ENCODE peak calls at places on chromosomes 3 and 15, in five cellular contexts. K is ecto neural progenitor cell; J is cardiac muscle cell; P is NCI-H187; X is Jurkat, Clone E6-1. N is an unnamed sample.

GRCh38 chr3:14379842-14380241 is 22.6 kb upstream of the SLC6A6 start:
- DNase-seq in K (no peak), J (no peak), P (no peak), X (no peak), N (peak)

GRCh38 chr15:62083168-62084154 is 16.7 kb downstream of the C2CD4A start:
- DNase-seq in K (no peak), J (no peak), P (no peak), X (no peak), N (no peak)

GRCh38 chr15:72086010-72086697 is 31.8 kb downstream of the MYO9A start:
- DNase-seq in K (no peak), J (no peak), P (no peak), X (no peak), N (no peak)

GRCh38 chr15:42194502-42194901 is 13.6 kb downstream of the VPS39 start:
- DNase-seq in K (no peak), J (no peak), P (no peak), X (no peak), N (no peak)

GRCh38 chr3:193859195-193859594 is 266.2 kb downstream of the OPA1 start:
- DNase-seq in K (no peak), J (no peak), P (no peak), X (no peak), N (no peak)

GRCh38 chr3:194879991-194880939 is 194.6 kb downstream of the FAM43A start:
- DNase-seq in K (peak), J (no peak), P (no peak), X (no peak), N (peak)

GRCh38 chr3:144229973-144230372 is 258.4 kb downstream of the DIPK2A start:
- DNase-seq in K (no peak), J (no peak), P (no peak), X (no peak), N (no peak)

GRCh38 chr3:17891139-17891850 is 148.9 kb upstream of the TBC1D5 start:
- DNase-seq in K (no peak), J (no peak), P (no peak), X (no peak), N (no peak)

GRCh38 chr15:61483599-61483998 is 254.5 kb upstream of the RORA start:
- DNase-seq in K (no peak), J (no peak), P (no peak), X (no peak), N (no peak)

GRCh38 chr3:65398953-65399352 is 639.8 kb downstream of the MAGI1 start:
- DNase-seq in K (no peak), J (no peak), P (no peak), X (no peak), N (no peak)

GRCh38 chr3:5052247-5052646 is 69.8 kb upstream of the ARL8B start:
- DNase-seq in K (no peak), J (no peak), P (no peak), X (no peak), N (no peak)

GRCh38 chr3:24069045-24069444 is 124.0 kb downstream of the NR1D2 start:
- DNase-seq in K (no peak), J (no peak), P (no peak), X (no peak), N (peak)

GRCh38 chr3:187744169-187745151 is 808 bp downstream of the BCL6 start:
- DNase-seq in K (peak), J (peak), P (peak), X (no peak), N (peak)

GRCh38 chr3:160486459-160486869 is 36.9 kb upstream of the TRIM59 start:
- DNase-seq in K (no peak), J (peak), P (no peak), X (peak), N (peak)

GRCh38 chr3:104939196-104939595 is 427.5 kb upstream of the ALCAM start:
- DNase-seq in K (no peak), J (no peak), P (no peak), X (no peak), N (no peak)

GRCh38 chr3:33716227-33716626 is 1.8 kb downstream of the CLASP2 start:
- DNase-seq in K (no peak), J (no peak), P (no peak), X (no peak), N (no peak)

GRCh38 chr3:124491875-124492274 is 238.4 kb upstream of the UMPS start:
- DNase-seq in K (no peak), J (no peak), P (no peak), X (no peak), N (no peak)

GRCh38 chr3:28553175-28553574 is 204.6 kb upstream of the AZI2 start:
- DNase-seq in K (no peak), J (no peak), P (no peak), X (no peak), N (no peak)

GRCh38 chr3:54146383-54147239 is 24.3 kb downstream of the CACNA2D3 start:
- DNase-seq in K (peak), J (peak), P (peak), X (no peak), N (peak)

GRCh38 chr3:165383381-165383780 is 187.2 kb upstream of the SLITRK3 start:
- DNase-seq in K (no peak), J (no peak), P (no peak), X (no peak), N (no peak)

GRCh38 chr3:160226026-160226739 is 961 bp downstream of the C3orf80 start:
- DNase-seq in K (peak), J (peak), P (no peak), X (no peak), N (peak)

GRCh38 chr3:107674371-107674770 is 151.6 kb downstream of the BBX start:
- DNase-seq in K (no peak), J (no peak), P (no peak), X (no peak), N (no peak)

GRCh38 chr15:65249641-65250040 is 37.0 kb downstream of the PARP16 start:
- DNase-seq in K (no peak), J (no peak), P (no peak), X (no peak), N (no peak)

GRCh38 chr3:14462738-14463137 is 60.3 kb downstream of the SLC6A6 start:
- DNase-seq in K (no peak), J (no peak), P (no peak), X (no peak), N (no peak)

GRCh38 chr3:12155833-12156232 is 2.9 kb downstream of the TIMP4 start:
- DNase-seq in K (no peak), J (peak), P (no peak), X (no peak), N (no peak)

N was measured in NCI-H774.